ENCODE peak calls at places on chromosomes 2 and 18, in four cellular contexts. V is coronary artery, H is fibroblast of the aortic adventitia, N is GM10248. Q is an unnamed sample.

GRCh38 chr18:46338213-46338612 is 234.0 kb downstream of the HAUS1 start:
- DNase-seq in V (no peak), N (no peak), H (no peak), Q (no peak)

GRCh38 chr2:204749319-204749718 is 204.0 kb downstream of the PARD3B start:
- DNase-seq in V (no peak), H (peak), N (no peak), Q (peak)

GRCh38 chr18:12422936-12423335 is 15.2 kb downstream of the PRELID3A start:
- DNase-seq in H (no peak), N (no peak), V (no peak), Q (no peak)

GRCh38 chr2:46813046-46813445 is 102.6 kb downstream of the MCFD2 start:
- DNase-seq in N (no peak), H (peak), V (no peak), Q (peak)

GRCh38 chr2:37454851-37455762 is 110.7 kb downstream of the QPCT start:
- DNase-seq in N (no peak), H (peak), V (no peak), Q (peak)

GRCh38 chr18:51030537-51031258 is 685 bp downstream of the SMAD4 start:
- DNase-seq in V (peak), H (peak), N (peak), Q (peak)

GRCh38 chr2:217989221-217989948 is 13.4 kb downstream of the TNS1 start:
- DNase-seq in V (no peak), H (no peak), N (no peak), Q (no peak)

GRCh38 chr2:201319511-201319910 is 37.6 kb downstream of the FLACC1 start:
- DNase-seq in N (no peak), H (no peak), V (no peak), Q (no peak)

GRCh38 chr2:38666578-38666926 is 638 bp downstream of the GALM start:
- DNase-seq in V (no peak), N (no peak), H (peak), Q (peak)

GRCh38 chr18:24460388-24460787 is at the start of gene HRH4:
- DNase-seq in N (no peak), H (no peak), V (no peak), Q (no peak)

GRCh38 chr2:178335218-178335617 is 115.8 kb downstream of the PRKRA start:
- DNase-seq in H (no peak), V (no peak), N (no peak), Q (no peak)

GRCh38 chr18:61681065-61681464 is 211.7 kb downstream of the RNF152 start:
- DNase-seq in N (no peak), H (no peak), V (no peak), Q (no peak)

GRCh38 chr2:186460465-186460864 is 25.6 kb upstream of the ZC3H15 start:
- DNase-seq in V (no peak), N (no peak), H (peak), Q (peak)

GRCh38 chr2:9897796-9898195 is 53.7 kb upstream of the GRHL1 start:
- DNase-seq in V (no peak), N (no peak), H (peak), Q (peak)

GRCh38 chr2:120825370-120826259 is 89.9 kb downstream of the GLI2 start:
- DNase-seq in V (no peak), H (peak), N (no peak), Q (peak)

GRCh38 chr2:236795176-236795860 is 225.7 kb downstream of the ACKR3 start:
- DNase-seq in H (peak), V (no peak), N (no peak), Q (peak)

GRCh38 chr2:111219285-111219684 is 98.6 kb downstream of the BCL2L11 start:
- DNase-seq in H (no peak), V (no peak), N (peak), Q (no peak)

GRCh38 chr2:181203412-181203811 is 223.0 kb downstream of the UBE2E3 start:
- DNase-seq in H (peak), V (no peak), N (no peak), Q (peak)

GRCh38 chr2:187658952-187659525 is 104.8 kb upstream of the TFPI start:
- DNase-seq in N (no peak), H (peak), V (no peak), Q (peak)

GRCh38 chr2:44126106-44126797 is 42.4 kb upstream of the PPM1B start:
- DNase-seq in V (no peak), H (no peak), N (no peak), Q (peak)

GRCh38 chr2:63052411-63053234 is 2.0 kb downstream of the OTX1 start:
- DNase-seq in N (no peak), H (no peak), V (no peak), Q (no peak)

GRCh38 chr18:67007999-67008398 is 404.1 kb upstream of the CDH19 start:
- DNase-seq in N (no peak), V (no peak), H (no peak), Q (no peak)

GRCh38 chr2:191029280-191029908 is 15.4 kb upstream of the STAT1 start:
- DNase-seq in V (no peak), N (no peak), H (no peak), Q (no peak)

GRCh38 chr2:70710276-70710675 is 57.7 kb downstream of the ADD2 start:
- DNase-seq in H (no peak), V (peak), N (no peak), Q (no peak)

GRCh38 chr2:88880441-88880953 is 189.0 kb downstream of the RPIA start:
- DNase-seq in N (no peak), V (no peak), H (peak), Q (peak)

GRCh38 chr2:202193881-202194353 is 44.5 kb downstream of the SUMO1 start:
- DNase-seq in H (no peak), N (no peak), V (no peak), Q (no peak)

GRCh38 chr2:173544621-173545363 is 190.1 kb downstream of the CDCA7 start:
- DNase-seq in V (no peak), N (no peak), H (no peak), Q (no peak)

GRCh38 chr2:225137971-225138370 is 95.7 kb upstream of the DOCK10 start:
- DNase-seq in H (peak), N (no peak), V (no peak), Q (peak)

GRCh38 chr2:65749549-65749948 is 317.1 kb upstream of the SPRED2 start:
- DNase-seq in H (no peak), N (no peak), V (no peak), Q (peak)

GRCh38 chr2:173122936-173123335 is 47.3 kb downstream of the MAP3K20 start:
- DNase-seq in V (no peak), N (no peak), H (peak), Q (peak)

GRCh38 chr2:104286806-104287205 is 567.1 kb upstream of the POU3F3 start:
- DNase-seq in N (no peak), V (no peak), H (no peak), Q (no peak)

GRCh38 chr2:218436992-218437391 is 18.1 kb downstream of the VIL1 start:
- DNase-seq in H (no peak), V (no peak), N (peak), Q (no peak)

GRCh38 chr2:205496777-205497176 is 185.5 kb upstream of the NRP2 start:
- DNase-seq in V (no peak), H (peak), N (no peak), Q (peak)

GRCh38 chr18:75211721-75212625 is 1.4 kb downstream of the TSHZ1 start:
- DNase-seq in N (peak), V (no peak), H (peak), Q (no peak)

GRCh38 chr2:218125626-218126080 is at the start of gene CXCR2:
- DNase-seq in H (no peak), V (no peak), N (peak), Q (no peak)

GRCh38 chr2:64550042-64550441 is 25.9 kb downstream of the AFTPH start:
- DNase-seq in H (no peak), N (no peak), V (no peak), Q (no peak)

GRCh38 chr18:31101148-31102019 is 837 bp downstream of the DSC2 start:
- DNase-seq in N (peak), H (no peak), V (peak), Q (no peak)

GRCh38 chr2:236676131-236676873 is 106.7 kb downstream of the ACKR3 start:
- DNase-seq in H (peak), N (no peak), V (no peak), Q (no peak)

GRCh38 chr2:96207778-96208143 is 866 bp downstream of the STARD7 start:
- DNase-seq in V (no peak), N (peak), H (peak), Q (no peak)
- TF ChIP-seq CTCF in V (no peak), N (no peak), H (no peak), Q (no peak)

GRCh38 chr18:58491773-58492752 is 136.8 kb downstream of the ALPK2 start:
- DNase-seq in V (no peak), H (no peak), N (no peak), Q (no peak)
- TF ChIP-seq CTCF in V (no peak), H (no peak), N (no peak), Q (no peak)

GRCh38 chr18:6486313-6486712 is 71.6 kb upstream of the L3MBTL4 start:
- DNase-seq in N (no peak), V (no peak), H (no peak), Q (no peak)

GRCh38 chr18:6478111-6478510 is 63.4 kb upstream of the L3MBTL4 start:
- DNase-seq in N (no peak), V (no peak), H (no peak), Q (no peak)

GRCh38 chr18:6484659-6485058 is 69.9 kb upstream of the L3MBTL4 start:
- DNase-seq in H (no peak), N (no peak), V (no peak), Q (no peak)

GRCh38 chr18:6479699-6480098 is 65.0 kb upstream of the L3MBTL4 start:
- DNase-seq in V (no peak), N (no peak), H (no peak), Q (no peak)

GRCh38 chr18:6482198-6482977 is 67.7 kb upstream of the L3MBTL4 start:
- DNase-seq in N (peak), H (peak), V (peak), Q (peak)
- TF ChIP-seq CTCF in N (peak), H (peak), V (peak), Q (peak)

GRCh38 chr2:8645176-8645831 is 36.6 kb upstream of the ID2 start:
- DNase-seq in H (no peak), N (no peak), V (no peak), Q (no peak)

GRCh38 chr2:8642332-8643078 is 39.4 kb upstream of the ID2 start:
- DNase-seq in H (no peak), N (no peak), V (no peak), Q (no peak)

GRCh38 chr2:8643996-8644356 is 37.9 kb upstream of the ID2 start:
- DNase-seq in H (no peak), N (no peak), V (no peak), Q (no peak)

GRCh38 chr2:8644605-8645175 is 37.2 kb upstream of the ID2 start:
- DNase-seq in V (no peak), H (no peak), N (no peak), Q (peak)

GRCh38 chr2:8643238-8643995 is 38.4 kb upstream of the ID2 start:
- DNase-seq in N (no peak), V (no peak), H (no peak), Q (no peak)
- TF ChIP-seq CTCF in N (no peak), V (no peak), H (no peak), Q (no peak)

GRCh38 chr18:62744076-62744705 is 28.9 kb downstream of the PHLPP1 start:
- DNase-seq in N (peak), V (no peak), H (no peak), Q (peak)
- TF ChIP-seq CTCF in N (no peak), V (no peak), H (no peak), Q (no peak)

DNA sequence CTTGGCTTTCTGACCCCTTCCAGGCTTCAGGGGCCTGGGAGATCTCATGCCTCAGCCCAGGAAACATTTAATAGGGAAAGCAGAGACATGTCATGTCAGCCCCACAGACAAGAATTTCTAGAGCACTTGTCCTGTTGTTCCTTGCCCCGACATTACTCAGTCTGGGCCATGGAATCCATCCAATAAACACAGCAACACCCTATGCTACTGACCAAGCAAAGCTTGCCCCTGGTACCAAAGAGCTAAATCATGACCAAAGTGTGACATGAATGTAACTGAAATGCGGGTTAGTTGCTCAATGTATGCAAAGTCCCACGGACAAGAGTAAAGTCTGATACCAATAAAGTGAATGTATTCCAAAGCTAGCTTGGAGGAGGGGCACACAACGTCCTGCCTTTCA is 35.1 kb downstream of the EHD3 start:
- DNase-seq in H (no peak), V (no peak), N (no peak), Q (peak)
- TF ChIP-seq CTCF in H (no peak), V (no peak), N (no peak), Q (no peak)

GRCh38 chr2:231392431-231393148 is 2.9 kb upstream of the B3GNT7 start:
- DNase-seq in V (no peak), N (no peak), H (no peak), Q (no peak)

GRCh38 chr2:231395188-231396057 is at the start of gene B3GNT7:
- DNase-seq in H (no peak), N (peak), V (no peak), Q (no peak)

GRCh38 chr2:231394201-231395141 is 1.0 kb upstream of the B3GNT7 start:
- DNase-seq in N (peak), V (no peak), H (no peak), Q (no peak)

GRCh38 chr2:231391981-231392380 is 3.5 kb upstream of the B3GNT7 start:
- DNase-seq in H (no peak), V (no peak), N (no peak), Q (no peak)

DNA sequence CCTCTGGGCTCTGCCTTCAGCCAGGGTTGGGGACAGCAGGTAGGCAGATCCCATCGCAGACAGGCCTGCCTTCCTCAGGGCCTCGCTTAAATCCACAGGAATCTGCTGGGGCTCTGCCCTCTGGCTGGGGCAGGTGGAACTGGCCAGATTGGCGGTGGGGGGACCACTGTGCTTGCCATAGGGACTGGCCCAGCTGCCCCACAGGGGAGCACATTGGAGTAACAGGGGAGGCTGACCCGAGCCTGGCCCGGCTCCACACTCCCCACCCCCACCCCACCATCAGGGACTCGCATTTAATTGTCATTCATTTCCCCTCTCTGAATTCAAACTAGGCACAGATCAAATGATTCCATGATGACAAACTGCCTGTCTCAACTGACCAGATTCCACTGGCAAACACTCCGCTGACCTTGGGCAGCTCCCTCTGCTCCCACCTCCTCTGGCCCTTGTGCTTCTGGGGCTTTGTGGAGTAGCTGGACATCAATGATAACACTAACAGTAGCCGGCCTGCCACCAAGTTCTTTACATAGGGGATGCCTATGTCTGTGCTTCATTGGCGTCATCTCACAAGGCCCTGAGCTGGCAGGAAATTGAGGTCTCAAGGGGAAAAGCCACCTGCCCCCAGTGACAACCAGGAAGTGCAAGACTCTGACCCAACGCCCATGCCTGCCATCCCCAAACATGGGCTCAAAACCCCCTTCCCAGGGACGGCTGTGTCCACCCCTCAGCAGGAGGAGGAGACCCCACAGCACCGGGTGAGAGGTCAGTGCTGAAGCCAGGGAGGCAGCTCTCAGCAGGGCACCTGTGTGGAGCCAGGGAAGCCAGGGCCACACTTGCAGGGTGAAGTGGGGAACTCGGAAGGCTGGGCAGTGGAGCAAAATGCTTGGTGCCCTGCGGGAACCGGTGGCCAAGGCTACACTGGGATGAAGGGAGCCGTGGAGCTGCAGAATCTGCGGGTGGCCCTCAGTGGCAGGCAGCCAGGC is 2.1 kb upstream of the B3GNT7 start:
- DNase-seq in V (no peak), H (no peak), N (peak), Q (no peak)
- TF ChIP-seq CTCF in V (no peak), H (peak), N (peak), Q (no peak)

DNA sequence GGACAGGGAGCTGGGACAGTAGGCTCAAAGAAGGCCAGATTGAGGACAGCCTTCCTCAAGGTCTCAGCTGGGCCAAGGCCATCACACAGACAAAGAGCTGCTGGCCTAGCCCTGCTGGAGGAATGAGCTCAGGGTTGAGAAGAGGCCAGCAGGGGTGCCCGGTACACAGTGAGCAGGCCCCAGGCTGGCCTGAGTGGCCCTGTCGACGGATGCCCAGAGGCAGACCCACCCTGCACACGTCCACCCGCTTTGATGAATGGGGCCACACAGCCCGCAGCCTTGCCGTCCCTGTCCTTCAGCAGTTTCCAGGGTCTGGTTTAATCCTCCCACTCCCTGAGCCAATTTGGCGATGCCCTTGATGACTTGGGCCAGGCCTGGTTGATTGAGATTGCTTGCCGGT is 141.5 kb downstream of the CTIF start:
- DNase-seq in V (no peak), H (peak), N (no peak), Q (no peak)
- TF ChIP-seq CTCF in V (no peak), H (no peak), N (no peak), Q (no peak)

Q was measured in AG10803.